ENCODE peak calls at places on chromosome 17, in eight cellular contexts. A is activated T-cell treated with anti-CD3 and anti-CD28 coated beads for 24 hours; R is activated CD4-positive, alpha-beta T cell treated with anti-CD3 and anti-CD28 coated beads for 4 hours; G is hepatic stellate cell; O is astrocyte of the hippocampus; U is CD8-positive, alpha-beta memory T cell; K is AG04450; W is right lobe of liver. M is an unnamed sample.

GRCh38 chr17:45917081-45917480 is 22.7 kb downstream of the MAPT start:
- DNase-seq in A (no peak), R (no peak), G (no peak), O (no peak), U (no peak), K (no peak), W (no peak), M (no peak)

GRCh38 chr17:37506678-37507077 is 17.0 kb downstream of the DUSP14 start:
- DNase-seq in A (no peak), R (no peak), G (no peak), O (peak; percentile 49), U (no peak), K (no peak), W (no peak), M (peak; percentile 54)

GRCh38 chr17:19706791-19707727 is 9.3 kb downstream of the SLC47A2 start:
- DNase-seq in A (no peak), R (no peak), G (peak; percentile 6), O (no peak), U (no peak), K (no peak), W (no peak), M (no peak)

GRCh38 chr17:17667947-17668346 is 13.3 kb upstream of the RAI1 start:
- DNase-seq in A (no peak), R (no peak), G (no peak), O (no peak), U (no peak), K (no peak), W (no peak), M (no peak)

GRCh38 chr17:81903896-81904599 is 2.0 kb downstream of the NPB start:
- DNase-seq in A (no peak), R (no peak), G (no peak), O (no peak), U (no peak), K (no peak), W (no peak), M (no peak)

GRCh38 chr17:27354491-27355081 is 60.7 kb downstream of the WSB1 start:
- DNase-seq in A (no peak), R (no peak), G (no peak), O (no peak), U (no peak), K (no peak), W (no peak), M (no peak)

GRCh38 chr17:63431618-63431938 is 14.5 kb downstream of the CYB561 start:
- DNase-seq in A (no peak), R (no peak), G (no peak), O (no peak), U (no peak), K (no peak), W (no peak), M (no peak)

GRCh38 chr17:37671813-37672544 is 28.7 kb upstream of the DDX52 start:
- DNase-seq in A (no peak), R (no peak), G (peak; percentile 75), O (peak; percentile 43), U (no peak), K (peak; percentile 82), W (no peak), M (peak; percentile 71)

GRCh38 chr17:34356194-34356593 is at the start of gene CCL13:
- DNase-seq in A (no peak), R (no peak), G (no peak), O (no peak), U (no peak), K (no peak), W (no peak), M (no peak)

GRCh38 chr17:12296120-12296727 is 275.5 kb downstream of the MAP2K4 start:
- DNase-seq in A (no peak), R (no peak), G (no peak), O (no peak), U (no peak), K (peak; percentile 24), W (no peak), M (no peak)

GRCh38 chr17:7215652-7216139 is 3.9 kb downstream of the DLG4 start:
- DNase-seq in A (no peak), R (no peak), G (peak; percentile 58), O (peak; percentile 51), U (no peak), K (no peak), W (no peak), M (no peak)

GRCh38 chr17:74343526-74344284 is 17.7 kb downstream of the KIF19 start:
- DNase-seq in A (no peak), R (no peak), G (no peak), O (no peak), U (no peak), K (no peak), W (no peak), M (no peak)

GRCh38 chr17:49556183-49556943 is 19.3 kb upstream of the NXPH3 start:
- DNase-seq in A (peak; percentile 81), R (peak; percentile 75), G (peak; percentile 87), O (peak; percentile 89), U (peak; percentile 81), K (no peak), W (peak; percentile 73), M (peak; percentile 94)

GRCh38 chr17:52823155-52823554 is 664.6 kb upstream of the CA10 start:
- DNase-seq in A (no peak), R (no peak), G (no peak), O (no peak), U (no peak), K (no peak), W (no peak), M (no peak)

GRCh38 chr17:32461853-32462617 is 17.7 kb downstream of the PSMD11 start:
- DNase-seq in A (peak; percentile 54), R (peak; percentile 73), G (no peak), O (peak; percentile 69), U (peak; percentile 58), K (no peak), W (no peak), M (peak; percentile 50)

GRCh38 chr17:69501591-69502468 is 87.3 kb downstream of the MAP2K6 start:
- DNase-seq in A (no peak), R (no peak), G (no peak), O (peak; percentile 66), U (no peak), K (peak; percentile 82), W (peak; percentile 49), M (no peak)

GRCh38 chr17:337866-338265 is 14.7 kb downstream of the RPH3AL start:
- DNase-seq in A (no peak), R (no peak), G (no peak), O (no peak), U (no peak), K (no peak), W (peak; percentile 40), M (no peak)

GRCh38 chr17:38632334-38632733 is 26.6 kb upstream of the SRCIN1 start:
- DNase-seq in A (no peak), R (no peak), G (no peak), O (no peak), U (no peak), K (no peak), W (no peak), M (no peak)

GRCh38 chr17:67113481-67113880 is 69.1 kb downstream of the CACNG1 start:
- DNase-seq in A (no peak), R (no peak), G (no peak), O (no peak), U (no peak), K (no peak), W (no peak), M (no peak)

GRCh38 chr17:69609495-69610315 is 195.2 kb downstream of the MAP2K6 start:
- DNase-seq in A (no peak), R (no peak), G (no peak), O (peak; percentile 77), U (no peak), K (no peak), W (no peak), M (peak; percentile 27)

GRCh38 chr17:7897773-7898172 is 9.2 kb downstream of the CHD3 start:
- DNase-seq in A (no peak), R (no peak), G (peak; percentile 59), O (peak; percentile 41), U (no peak), K (no peak), W (peak; percentile 53), M (peak; percentile 46)

GRCh38 chr17:45229681-45230409 is 8.2 kb downstream of the FMNL1 start:
- DNase-seq in A (no peak), R (peak; percentile 30), G (no peak), O (no peak), U (no peak), K (no peak), W (no peak), M (no peak)

GRCh38 chr17:66552381-66552780 is 250.0 kb downstream of the PRKCA start:
- DNase-seq in A (no peak), R (no peak), G (no peak), O (no peak), U (no peak), K (no peak), W (no peak), M (no peak)

GRCh38 chr17:1104222-1104621 is 75.6 kb downstream of the ABR start:
- DNase-seq in A (no peak), R (no peak), G (no peak), O (no peak), U (no peak), K (no peak), W (no peak), M (no peak)

GRCh38 chr17:75869282-75870141 is 8.9 kb downstream of the TRIM47 start:
- DNase-seq in A (no peak), R (no peak), G (no peak), O (peak; percentile 82), U (no peak), K (no peak), W (no peak), M (no peak)

GRCh38 chr17:17535957-17536356 is 39.8 kb upstream of the RASD1 start:
- DNase-seq in A (no peak), R (no peak), G (no peak), O (peak; percentile 73), U (no peak), K (no peak), W (peak; percentile 93), M (no peak)

GRCh38 chr17:64402469-64402868 is 11.8 kb upstream of the PECAM1 start:
- DNase-seq in A (no peak), R (no peak), G (no peak), O (no peak), U (no peak), K (no peak), W (no peak), M (no peak)

GRCh38 chr17:17877548-17878358 is 41.0 kb upstream of the SREBF1 start:
- DNase-seq in A (no peak), R (no peak), G (peak; percentile 59), O (peak; percentile 92), U (no peak), K (peak; percentile 67), W (peak; percentile 86), M (no peak)

GRCh38 chr17:17059301-17059890 is 17.1 kb downstream of the MPRIP start:
- DNase-seq in A (no peak), R (no peak), G (no peak), O (no peak), U (no peak), K (no peak), W (peak; percentile 36), M (no peak)

GRCh38 chr17:72531729-72532128 is 410.9 kb downstream of the SOX9 start:
- DNase-seq in A (no peak), R (no peak), G (no peak), O (no peak), U (no peak), K (no peak), W (no peak), M (no peak)

GRCh38 chr17:725746-726145 is 6.7 kb upstream of the TLCD3A start:
- DNase-seq in A (no peak), R (no peak), G (no peak), O (no peak), U (no peak), K (no peak), W (no peak), M (no peak)

GRCh38 chr17:57494446-57494845 is 238.1 kb downstream of the MSI2 start:
- DNase-seq in A (no peak), R (no peak), G (no peak), O (no peak), U (no peak), K (no peak), W (no peak), M (no peak)

GRCh38 chr17:55265434-55266021 is 768 bp downstream of the HLF start:
- DNase-seq in A (no peak), R (peak; percentile 18), G (no peak), O (peak; percentile 12), U (peak; percentile 5), K (no peak), W (peak; percentile 54), M (no peak)

GRCh38 chr17:29625037-29625750 is 2.5 kb upstream of the CORO6 start:
- DNase-seq in A (no peak), R (peak; percentile 38), G (no peak), O (no peak), U (no peak), K (no peak), W (no peak), M (no peak)